ENCODE peak calls at places on chromosomes 1 and 21, in seven cellular contexts. Y is dorsolateral prefrontal cortex, Q is glutamatergic neuron, I is Peyer's patch, O is GM12865, L is foreskin keratinocyte, F is fibroblast of the aortic adventitia. R is an unnamed sample.

GRCh38 chr1:7378346-7379130 is 392.6 kb upstream of the VAMP3 start:
- DNase-seq in Y (no peak), Q (no peak), I (peak; percentile 31), O (no peak), L (no peak), F (no peak), R (no peak)

GRCh38 chr1:209456878-209457277 is 126.6 kb upstream of the CAMK1G start:
- DNase-seq in Y (no peak), Q (no peak), I (no peak), O (no peak), L (no peak), F (no peak), R (no peak)

GRCh38 chr1:187477103-187477502 is 648.4 kb downstream of the PLA2G4A start:
- DNase-seq in Y (no peak), Q (no peak), I (no peak), O (no peak), L (no peak), F (no peak), R (no peak)

GRCh38 chr1:147647796-147648633 is 22.3 kb downstream of the ACP6 start:
- DNase-seq in Y (no peak), Q (no peak), I (peak; percentile 74), O (no peak), L (no peak), F (no peak), R (no peak)

GRCh38 chr1:108742268-108742667 is 4.2 kb upstream of the STXBP3 start:
- DNase-seq in Y (no peak), Q (no peak), I (no peak), O (no peak), L (no peak), F (no peak), R (peak; percentile 21)

GRCh38 chr1:32810358-32810757 is 6.8 kb downstream of the YARS1 start:
- DNase-seq in Y (no peak), Q (no peak), I (no peak), O (no peak), L (no peak), F (no peak), R (no peak)

GRCh38 chr1:117046781-117047180 is 13.3 kb upstream of the TTF2 start:
- DNase-seq in Y (no peak), Q (no peak), I (no peak), O (no peak), L (no peak), F (no peak), R (no peak)

GRCh38 chr21:39137248-39138186 is 45.7 kb downstream of the PSMG1 start:
- DNase-seq in Y (no peak), Q (no peak), I (no peak), O (no peak), L (no peak), F (peak; percentile 63), R (peak; percentile 45)

GRCh38 chr1:183285746-183286145 is 99.7 kb downstream of the LAMC2 start:
- DNase-seq in Y (no peak), Q (no peak), I (no peak), O (no peak), L (no peak), F (peak; percentile 35), R (no peak)

GRCh38 chr1:21931171-21932093 is 5.7 kb downstream of the HSPG2 start:
- DNase-seq in Y (no peak), Q (no peak), I (peak; percentile 75), O (no peak), L (no peak), F (peak; percentile 94), R (no peak)

GRCh38 chr1:113191579-113192076 is 118.6 kb downstream of the LRIG2 start:
- DNase-seq in Y (no peak), Q (no peak), I (peak; percentile 71), O (peak; percentile 77), L (no peak), F (no peak), R (no peak)

GRCh38 chr1:8238141-8239038 is 79.5 kb upstream of the SLC45A1 start:
- DNase-seq in Y (no peak), Q (no peak), I (peak; percentile 51), O (no peak), L (no peak), F (peak; percentile 83), R (no peak)

GRCh38 chr1:222081859-222082258 is 340.0 kb upstream of the DUSP10 start:
- DNase-seq in Y (no peak), Q (no peak), I (no peak), O (peak; percentile 5), L (no peak), F (no peak), R (no peak)

GRCh38 chr1:36285450-36286101 is 20.6 kb upstream of the SH3D21 start:
- DNase-seq in Y (peak; percentile 84), Q (peak; percentile 29), I (peak; percentile 87), O (peak; percentile 91), L (peak; percentile 37), F (peak; percentile 95), R (peak; percentile 55)

GRCh38 chr21:42169758-42170157 is 49.2 kb upstream of the ABCG1 start:
- DNase-seq in Y (no peak), Q (no peak), I (peak; percentile 42), O (no peak), L (no peak), F (no peak), R (no peak)

GRCh38 chr1:168114845-168115244 is 21.9 kb downstream of the GPR161 start:
- DNase-seq in Y (no peak), Q (no peak), I (no peak), O (no peak), L (no peak), F (no peak), R (no peak)

GRCh38 chr1:77313491-77313890 is 31.7 kb downstream of the AK5 start:
- DNase-seq in Y (no peak), Q (no peak), I (no peak), O (peak; percentile 44), L (peak; percentile 25), F (peak; percentile 19), R (peak; percentile 6)

GRCh38 chr1:42424201-42424600 is 31.6 kb downstream of the ZMYND12 start:
- DNase-seq in Y (no peak), Q (no peak), I (no peak), O (no peak), L (no peak), F (peak; percentile 18), R (no peak)

GRCh38 chr1:221691320-221691719 is 50.6 kb downstream of the DUSP10 start:
- DNase-seq in Y (no peak), Q (no peak), I (no peak), O (no peak), L (no peak), F (no peak), R (no peak)

GRCh38 chr1:170680428-170680827 is 16.5 kb downstream of the PRRX1 start:
- DNase-seq in Y (no peak), Q (no peak), I (no peak), O (no peak), L (no peak), F (peak; percentile 84), R (no peak)

GRCh38 chr1:177969109-177969508 is 749 bp downstream of the SEC16B start:
- DNase-seq in Y (no peak), Q (no peak), I (peak; percentile 70), O (no peak), L (no peak), F (no peak), R (no peak)

GRCh38 chr1:160432371-160432786 is 32.0 kb downstream of the VANGL2 start:
- DNase-seq in Y (no peak), Q (no peak), I (no peak), O (peak; percentile 93), L (no peak), F (no peak), R (no peak)

GRCh38 chr1:145936247-145936646 is 9.0 kb upstream of the RBM8A start:
- DNase-seq in Y (no peak), Q (no peak), I (no peak), O (no peak), L (no peak), F (no peak), R (no peak)

GRCh38 chr1:63713627-63714481 is 60.0 kb upstream of the ROR1 start:
- DNase-seq in Y (no peak), Q (no peak), I (no peak), O (peak; percentile 10), L (no peak), F (peak; percentile 88), R (no peak)
- TF ChIP-seq CTCF in Y (no peak), Q (no peak), I (no peak), O (no peak), L (no peak), F (no peak), R (no peak)

GRCh38 chr1:97137862-97138514 is 416.4 kb downstream of the PTBP2 start:
- DNase-seq in Y (peak; percentile 25), Q (peak; percentile 22), I (peak; percentile 46), O (peak; percentile 72), L (no peak), F (peak; percentile 87), R (peak; percentile 27)
- TF ChIP-seq CTCF in Y (peak; percentile 77), Q (peak; percentile 81), I (peak; percentile 63), O (peak; percentile 69), L (peak; percentile 77), F (peak; percentile 78), R (peak; percentile 57)

DNA sequence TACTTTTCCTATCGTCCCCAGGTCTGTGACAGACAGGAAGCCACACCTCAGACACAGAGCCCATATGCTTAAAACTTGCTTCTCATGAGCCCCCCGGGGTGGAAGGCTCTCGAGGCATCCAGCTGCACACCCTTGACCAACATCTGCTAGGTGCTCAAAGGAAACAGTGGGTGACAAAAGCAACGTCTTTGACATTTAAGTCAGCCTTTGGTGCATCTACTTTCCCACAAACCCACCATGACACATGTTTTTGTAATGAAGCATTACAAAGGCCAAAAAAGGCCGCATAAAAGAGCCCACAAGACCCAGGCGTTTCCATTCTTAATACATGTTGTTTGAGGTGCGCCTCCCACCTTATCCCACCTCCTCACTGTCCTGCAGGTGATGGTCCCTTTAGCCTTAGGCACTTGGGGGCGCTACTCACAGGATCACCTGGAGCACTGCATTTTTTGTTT is 11.8 kb upstream of the FASLG start:
- DNase-seq in Y (no peak), Q (no peak), I (no peak), O (peak; percentile 21), L (no peak), F (no peak), R (no peak)
- TF ChIP-seq CTCF in Y (no peak), Q (no peak), I (no peak), O (no peak), L (no peak), F (no peak), R (no peak)

GRCh38 chr1:1598720-1599029 is 1.3 kb downstream of the FNDC10 start:
- DNase-seq in Y (no peak), Q (no peak), I (no peak), O (no peak), L (no peak), F (no peak), R (no peak)

GRCh38 chr1:1596493-1597274 is 3.3 kb downstream of the FNDC10 start:
- DNase-seq in Y (no peak), Q (no peak), I (no peak), O (no peak), L (no peak), F (no peak), R (peak; percentile 33)

GRCh38 chr1:1599030-1599916 is 662 bp downstream of the FNDC10 start:
- DNase-seq in Y (no peak), Q (peak; percentile 67), I (peak; percentile 45), O (peak; percentile 65), L (no peak), F (peak; percentile 30), R (peak; percentile 58)

GRCh38 chr1:1597275-1597930 is 2.5 kb downstream of the FNDC10 start:
- DNase-seq in Y (no peak), Q (no peak), I (no peak), O (peak; percentile 61), L (no peak), F (no peak), R (no peak)

GRCh38 chr1:1598051-1598719 is 1.8 kb downstream of the FNDC10 start:
- DNase-seq in Y (no peak), Q (no peak), I (no peak), O (no peak), L (no peak), F (no peak), R (no peak)
- TF ChIP-seq CTCF in Y (no peak), Q (no peak), I (no peak), O (no peak), L (no peak), F (no peak), R (no peak)